ENCODE peak calls at places on chromosome 14, in eight cellular contexts. O is left ventricle myocardium inferior, A is activated B cell treated with CpG ODN at 0.5 μM for 24 hours, R is endothelial cell, J is lung, H is fibroblast of pulmonary artery, K is IMR-90, L is OCI-LY7. D is an unnamed sample.

GRCh38 chr14:80776186-80776585 is 165.4 kb downstream of the CEP128 start:
- DNase-seq in O (no peak), A (no peak), R (no peak), J (no peak), H (no peak), K (no peak), L (no peak), D (no peak)

GRCh38 chr14:90416649-90417237 is 19.9 kb downstream of the CALM1 start:
- DNase-seq in O (no peak), A (no peak), R (no peak), J (no peak), H (peak; percentile 41), K (no peak), L (no peak), D (no peak)

GRCh38 chr14:56514663-56515371 is 64.8 kb upstream of the TMEM260 start:
- DNase-seq in O (no peak), A (no peak), R (no peak), J (no peak), H (peak; percentile 54), K (peak; percentile 45), L (no peak), D (no peak)

GRCh38 chr14:49992901-49993335 is 100.0 kb downstream of the ARF6 start:
- DNase-seq in O (no peak), A (no peak), R (no peak), J (no peak), H (peak; percentile 58), K (peak; percentile 91), L (no peak), D (no peak)

GRCh38 chr14:39581474-39581873 is 149.2 kb upstream of the FBXO33 start:
- DNase-seq in O (no peak), A (no peak), R (no peak), J (no peak), H (peak; percentile 9), K (no peak), L (peak; percentile 3), D (no peak)

GRCh38 chr14:56004807-56005579 is 113.2 kb upstream of the PELI2 start:
- DNase-seq in O (no peak), A (no peak), R (no peak), J (no peak), H (peak; percentile 91), K (peak; percentile 77), L (peak; percentile 2), D (no peak)

GRCh38 chr14:97917169-97917568 is 1120.0 kb downstream of the VRK1 start:
- DNase-seq in O (no peak), A (no peak), R (no peak), J (no peak), H (no peak), K (no peak), L (no peak), D (no peak)

GRCh38 chr14:96039633-96040311 is 610 bp downstream of the C14orf132 start:
- DNase-seq in O (no peak), A (no peak), R (peak; percentile 50), J (no peak), H (peak; percentile 28), K (peak; percentile 16), L (no peak), D (no peak)

GRCh38 chr14:36584167-36584811 is 1.9 kb upstream of the NKX2-8 start:
- DNase-seq in O (no peak), A (no peak), R (no peak), J (no peak), H (no peak), K (no peak), L (no peak), D (no peak)

GRCh38 chr14:65255029-65255545 is 152.8 kb upstream of the MAX start:
- DNase-seq in O (no peak), A (no peak), R (no peak), J (no peak), H (peak; percentile 62), K (peak; percentile 82), L (no peak), D (no peak)

GRCh38 chr14:65258391-65258790 is 154.1 kb upstream of the FUT8 start:
- DNase-seq in O (no peak), A (no peak), R (no peak), J (no peak), H (peak; percentile 91), K (peak; percentile 79), L (no peak), D (no peak)

GRCh38 chr14:65257405-65257804 is 155.1 kb upstream of the MAX start:
- DNase-seq in O (no peak), A (no peak), R (no peak), J (no peak), H (no peak), K (no peak), L (no peak), D (no peak)

GRCh38 chr14:65256714-65257113 is 154.4 kb upstream of the MAX start:
- DNase-seq in O (no peak), A (no peak), R (no peak), J (no peak), H (no peak), K (no peak), L (no peak), D (no peak)

GRCh38 chr14:65255583-65256443 is 153.5 kb upstream of the MAX start:
- DNase-seq in O (no peak), A (no peak), R (peak; percentile 8), J (peak; percentile 42), H (peak; percentile 38), K (no peak), L (peak; percentile 77), D (peak; percentile 73)
- TF ChIP-seq CTCF in O (no peak), A (no peak), R (no peak), J (no peak), H (no peak), K (no peak), L (peak; percentile 72), D (no peak)

GRCh38 chr14:85702191-85702590 is 172.2 kb downstream of the FLRT2 start:
- DNase-seq in O (no peak), A (no peak), R (no peak), J (no peak), H (no peak), K (no peak), L (no peak), D (no peak)
- TF ChIP-seq CTCF in O (no peak), A (no peak), R (no peak), J (no peak), H (no peak), K (no peak), L (no peak), D (no peak)

DNA sequence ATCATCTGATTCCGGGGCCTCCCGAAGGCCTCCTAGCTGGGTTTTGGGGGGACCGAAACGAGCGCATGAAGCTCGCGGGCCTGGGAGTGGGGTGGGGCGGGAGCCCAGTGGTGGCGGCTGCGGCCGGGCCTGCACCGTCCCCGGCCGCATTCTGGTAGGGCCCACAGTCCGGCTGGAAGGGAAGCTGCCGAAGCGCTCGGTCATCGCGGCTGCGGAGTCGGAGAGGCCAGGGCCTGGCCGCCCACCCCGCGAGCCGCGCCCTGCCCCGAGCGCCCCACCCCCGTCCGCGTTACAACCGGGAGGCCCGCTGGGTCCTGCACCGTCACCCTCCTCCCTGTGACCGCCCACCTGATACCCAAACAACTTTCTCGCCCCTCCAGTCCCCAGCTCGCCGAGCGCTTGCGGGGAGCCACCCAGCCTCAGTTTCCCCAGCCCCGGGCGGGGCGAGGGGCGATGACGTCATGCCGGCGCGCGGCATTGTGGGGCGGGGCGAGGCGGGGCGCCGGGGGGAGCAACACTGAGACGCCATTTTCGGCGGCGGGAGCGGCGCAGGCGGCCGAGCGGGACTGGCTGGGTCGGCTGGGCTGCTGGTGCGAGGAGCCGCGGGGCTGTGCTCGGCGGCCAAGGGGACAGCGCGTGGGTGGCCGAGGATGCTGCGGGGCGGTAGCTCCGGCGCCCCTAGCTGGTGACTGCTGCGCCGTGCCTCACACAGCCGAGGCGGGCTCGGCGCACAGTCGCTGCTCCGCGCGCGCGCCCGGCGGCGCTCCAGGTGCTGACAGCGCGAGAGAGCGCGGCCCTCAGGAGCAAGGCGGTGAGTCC is at the start of gene KLC1:
- DNase-seq in O (peak; percentile 89), A (peak; percentile 89), R (peak; percentile 81), J (peak; percentile 83), H (peak; percentile 60), K (peak; percentile 54), L (peak; percentile 79), D (peak; percentile 90)
- TF ChIP-seq CTCF in O (no peak), A (no peak), R (no peak), J (no peak), H (no peak), K (no peak), L (no peak), D (peak; percentile 12)

DNA sequence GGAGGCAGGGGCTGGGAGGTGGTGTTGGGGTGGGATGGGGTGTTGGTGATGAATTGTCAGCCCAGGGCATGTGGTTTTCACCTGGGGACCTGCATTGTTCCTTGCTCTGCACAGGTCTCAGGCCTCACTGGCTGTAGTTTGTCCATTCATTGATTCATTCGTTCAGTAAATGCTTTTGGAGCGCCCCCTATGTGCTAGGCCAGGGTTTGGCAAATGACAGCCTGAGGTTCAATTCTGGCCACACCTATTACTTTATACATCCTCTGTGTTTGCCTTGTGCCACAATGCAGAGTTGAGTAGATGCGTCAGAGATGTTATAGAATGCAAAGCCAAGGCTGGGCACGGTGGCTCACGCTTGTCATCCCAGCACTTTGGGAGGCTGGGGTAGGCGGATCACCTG is 4.7 kb downstream of the ADCK1 start:
- DNase-seq in O (no peak), A (no peak), R (peak; percentile 31), J (no peak), H (peak; percentile 10), K (no peak), L (peak; percentile 54), D (no peak)
- TF ChIP-seq CTCF in O (peak; percentile 12), A (no peak), R (peak; percentile 41), J (no peak), H (peak; percentile 25), K (peak; percentile 29), L (peak; percentile 74), D (peak; percentile 46)

GRCh38 chr14:89337912-89338311 is 79.1 kb downstream of the FOXN3 start:
- DNase-seq in O (no peak), A (no peak), R (no peak), J (no peak), H (peak; percentile 16), K (peak; percentile 29), L (no peak), D (no peak)

GRCh38 chr14:89339579-89339978 is 77.5 kb downstream of the FOXN3 start:
- DNase-seq in O (no peak), A (no peak), R (peak; percentile 8), J (no peak), H (peak; percentile 17), K (no peak), L (no peak), D (no peak)

GRCh38 chr14:89337161-89337560 is 79.9 kb downstream of the FOXN3 start:
- DNase-seq in O (no peak), A (no peak), R (no peak), J (no peak), H (no peak), K (no peak), L (no peak), D (no peak)

GRCh38 chr14:89339158-89339557 is 77.9 kb downstream of the FOXN3 start:
- DNase-seq in O (no peak), A (no peak), R (no peak), J (no peak), H (no peak), K (no peak), L (no peak), D (no peak)

DNA sequence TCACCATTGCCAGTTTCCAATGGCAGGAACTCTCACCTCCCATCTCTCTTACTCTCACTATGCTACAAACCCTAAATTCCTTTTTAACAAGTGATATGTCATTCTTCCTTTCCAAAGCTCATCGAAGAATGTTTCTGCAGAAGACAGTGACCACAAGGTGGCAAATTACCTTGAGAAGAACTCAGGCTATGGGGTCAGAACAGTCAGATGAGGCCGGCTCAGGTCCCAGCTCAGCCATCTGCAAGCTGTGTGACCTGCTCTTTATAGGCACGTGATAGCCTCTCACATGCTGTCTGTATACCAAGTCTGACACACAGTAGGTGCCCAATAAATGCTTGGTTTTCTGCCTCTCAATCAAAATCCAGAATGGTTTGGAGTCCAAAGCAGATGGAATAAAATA is 80.7 kb downstream of the FOXN3 start:
- DNase-seq in O (no peak), A (no peak), R (no peak), J (no peak), H (no peak), K (no peak), L (peak; percentile 82), D (no peak)
- TF ChIP-seq CTCF in O (peak; percentile 10), A (no peak), R (peak; percentile 30), J (no peak), H (no peak), K (no peak), L (peak; percentile 77), D (peak; percentile 30)